ENCODE peak calls at places on chromosomes 16 and 17, in eight cellular contexts. O is HEK293T; L is pulmonary artery endothelial cell; K is iPS-NIHi11; B is stimulated activated CD4-positive, alpha-beta T cell treated with anti-CD3 and anti-CD28 coated beads, Interleukin-1b, Interleukin-23, amount 100 ng/mL, for 1 hour; Y is AG08395; Z is NCI-H460; C is prostate gland. I is an unnamed sample.

GRCh38 chr17:81176656-81177055 is 10.6 kb upstream of the AATK start:
- DNase-seq in O (no peak), Y (no peak), L (no peak), C (no peak), K (no peak), Z (no peak), B (no peak), I (no peak)

GRCh38 chr17:6927290-6927844 is 68.5 kb upstream of the ALOX12 start:
- DNase-seq in K (no peak), Y (peak), L (no peak), B (no peak), C (no peak), O (no peak), Z (peak), I (no peak)

GRCh38 chr17:1275962-1276736 is 3.3 kb upstream of the TRARG1 start:
- DNase-seq in K (peak), B (peak), Y (peak), C (peak), L (no peak), Z (peak), O (peak), I (no peak)

GRCh38 chr17:37744961-37745800 is at the start of gene HNF1B:
- DNase-seq in C (peak), K (peak), O (no peak), L (no peak), Z (no peak), Y (no peak), B (no peak), I (no peak)

GRCh38 chr17:78324391-78325075 is 35.3 kb downstream of the SOCS3 start:
- DNase-seq in Z (peak), B (no peak), C (no peak), K (peak), O (no peak), Y (peak), L (peak), I (peak)

GRCh38 chr17:78890111-78890897 is 12.7 kb downstream of the CEP295NL start:
- DNase-seq in Y (no peak), L (no peak), C (no peak), K (no peak), Z (no peak), O (no peak), B (no peak), I (no peak)

GRCh38 chr16:17076121-17076757 is 394.5 kb downstream of the XYLT1 start:
- DNase-seq in L (no peak), B (no peak), Y (no peak), K (no peak), Z (peak), O (no peak), C (no peak), I (no peak)

GRCh38 chr17:47620503-47621245 is 29.0 kb upstream of the KPNB1 start:
- DNase-seq in L (no peak), Z (no peak), C (no peak), O (no peak), Y (no peak), K (no peak), B (no peak), I (no peak)

GRCh38 chr16:81384006-81384405 is 60.6 kb upstream of the CMIP start:
- DNase-seq in B (no peak), L (peak), K (no peak), Z (no peak), Y (no peak), C (peak), O (no peak), I (no peak)

GRCh38 chr17:75996665-75997590 is 3.7 kb upstream of the CDK3 start:
- DNase-seq in B (no peak), K (peak), Z (no peak), O (no peak), C (no peak), Y (peak), L (no peak), I (no peak)

GRCh38 chr17:81322271-81323082 is 27.4 kb upstream of the SLC38A10 start:
- DNase-seq in C (no peak), Z (peak), O (peak), K (peak), B (no peak), L (no peak), Y (peak), I (no peak)

GRCh38 chr16:82439678-82440293 is 187.0 kb upstream of the CDH13 start:
- DNase-seq in K (peak), Y (peak), C (no peak), B (no peak), L (no peak), O (peak), Z (peak), I (no peak)

GRCh38 chr16:67543582-67543981 is 15.0 kb downstream of the RIPOR1 start:
- DNase-seq in C (no peak), L (no peak), Y (no peak), Z (no peak), B (no peak), O (no peak), K (peak), I (no peak)

GRCh38 chr17:4936436-4936835 is 3.4 kb downstream of the SLC25A11 start:
- DNase-seq in L (no peak), B (no peak), C (no peak), O (no peak), K (no peak), Z (no peak), Y (no peak), I (no peak)

GRCh38 chr17:8818047-8818446 is 18.9 kb upstream of the MFSD6L start:
- DNase-seq in K (no peak), C (no peak), Y (no peak), B (no peak), O (no peak), Z (no peak), L (no peak), I (no peak)

GRCh38 chr16:49876716-49877129 is 20.8 kb upstream of the ZNF423 start:
- DNase-seq in K (peak), O (peak), Z (no peak), C (no peak), Y (peak), B (no peak), L (no peak), I (no peak)

GRCh38 chr17:3963214-3964201 is 729 bp downstream of the ATP2A3 start:
- DNase-seq in Y (no peak), O (no peak), L (no peak), K (no peak), Z (no peak), C (no peak), B (no peak), I (no peak)

GRCh38 chr16:9322735-9323134 is 231.3 kb downstream of the HAPSTR1 start:
- DNase-seq in Z (no peak), O (no peak), Y (no peak), B (no peak), K (no peak), C (no peak), L (no peak), I (no peak)

GRCh38 chr16:71439531-71439930 is 2.3 kb downstream of the TLE7 start:
- DNase-seq in Y (no peak), O (no peak), C (no peak), B (no peak), Z (no peak), L (no peak), K (no peak), I (no peak)

GRCh38 chr17:10192963-10193362 is 5.4 kb downstream of the GAS7 start:
- DNase-seq in K (no peak), L (no peak), Z (no peak), O (no peak), B (no peak), Y (peak), C (no peak), I (no peak)

GRCh38 chr17:39972271-39972670 is 8.3 kb upstream of the PSMD3 start:
- DNase-seq in O (no peak), Y (no peak), K (no peak), Z (no peak), L (no peak), C (no peak), B (no peak), I (no peak)

GRCh38 chr16:85144026-85144915 is 32.0 kb upstream of the CIBAR2 start:
- DNase-seq in Z (no peak), B (no peak), Y (no peak), O (no peak), L (no peak), C (no peak), K (no peak), I (no peak)

GRCh38 chr16:64475627-64476351 is 646.1 kb downstream of the CDH11 start:
- DNase-seq in K (no peak), O (no peak), B (no peak), C (no peak), Y (no peak), Z (no peak), L (no peak), I (no peak)

GRCh38 chr16:3183445-3184139 is 4.4 kb upstream of the OR1F1 start:
- DNase-seq in K (no peak), Y (no peak), L (no peak), Z (no peak), C (no peak), O (no peak), B (no peak), I (no peak)

GRCh38 chr16:47110939-47111338 is 32.8 kb downstream of the NETO2 start:
- DNase-seq in C (no peak), Z (no peak), B (no peak), O (peak), L (no peak), K (peak), Y (no peak), I (no peak)

GRCh38 chr16:51952500-51952899 is 594.4 kb downstream of the TOX3 start:
- DNase-seq in B (no peak), O (no peak), Y (no peak), L (no peak), C (no peak), Z (no peak), K (no peak), I (no peak)

GRCh38 chr17:55588446-55588845 is 77.2 kb upstream of the SMIM36 start:
- DNase-seq in K (no peak), Y (no peak), O (no peak), B (no peak), L (no peak), C (no peak), Z (no peak), I (peak)

GRCh38 chr17:7226721-7227710 is 7.3 kb downstream of the ACADVL start:
- DNase-seq in Z (no peak), L (no peak), C (no peak), O (no peak), K (no peak), Y (no peak), B (no peak), I (no peak)

GRCh38 chr17:31200287-31200686 is 96.8 kb downstream of the OMG start:
- DNase-seq in Y (no peak), C (no peak), B (no peak), O (no peak), K (no peak), L (no peak), Z (no peak), I (no peak)

GRCh38 chr16:30459456-30459855 is 13.1 kb upstream of the ITGAL start:
- DNase-seq in K (no peak), C (no peak), O (no peak), B (no peak), Z (no peak), Y (no peak), L (no peak), I (no peak)

GRCh38 chr16:53946745-53947386 is 242.9 kb downstream of the FTO start:
- DNase-seq in Y (no peak), O (no peak), L (no peak), Z (no peak), K (no peak), B (no peak), C (no peak), I (no peak)

GRCh38 chr17:73560661-73561060 is 83.6 kb downstream of the SDK2 start:
- DNase-seq in C (no peak), L (no peak), B (no peak), K (peak), Z (no peak), Y (no peak), O (no peak), I (no peak)

GRCh38 chr17:59890720-59891119 is 2.0 kb downstream of the TUBD1 start:
- DNase-seq in B (no peak), Y (peak), L (no peak), K (no peak), C (no peak), Z (no peak), O (no peak), I (no peak)

GRCh38 chr17:17091276-17091675 is 49.0 kb downstream of the MPRIP start:
- DNase-seq in C (no peak), O (no peak), B (no peak), Z (no peak), K (no peak), Y (no peak), L (no peak), I (no peak)

GRCh38 chr16:50833929-50834328 is 92.0 kb downstream of the CYLD start:
- DNase-seq in O (no peak), Y (no peak), K (no peak), B (no peak), Z (no peak), C (no peak), L (no peak), I (no peak)

GRCh38 chr16:51821527-51821926 is 670.5 kb upstream of the SALL1 start:
- DNase-seq in Z (no peak), C (no peak), K (no peak), L (no peak), B (no peak), O (no peak), Y (no peak), I (no peak)

GRCh38 chr16:89187337-89188063 is 12.8 kb downstream of the SLC22A31 start:
- DNase-seq in B (no peak), Z (no peak), K (no peak), C (no peak), L (no peak), O (no peak), Y (no peak), I (no peak)